ENCODE peak calls at places on chromosomes 1 and 21, in six cellular contexts. One of them, this sample, is unnamed.

GRCh38 chr21:46089285-46089684 is 8.6 kb upstream of the COL6A2 start:
- DNase-seq in ELR: no peak
- DNase-seq in lung microvascular endothelial cell: no peak
- DNase-seq in activated T-helper 1 cell treated with anti-CD3 and anti-CD28 coated beads, Interleukin-12 subunit alpha, Interleukin-12 subunit beta, Interleukin-2, Interleukin-4 antibody, amounts not matched to agents 30 ng/mL and 10 ng/mL and 1 ng/mL, durations not matched to agents 14 hours and 24 hours and 36 hours: no peak
- DNase-seq in NCI-H1092 treated with DMSO at 0.1 percent for 48 hours: no peak
- DNase-seq in esophagus squamous epithelium: no peak
- DNase-seq in this sample: no peak

GRCh38 chr1:228373004-228373680 is 33.5 kb downstream of the TRIM11 start:
- DNase-seq in ELR: no peak
- DNase-seq in lung microvascular endothelial cell: no peak
- DNase-seq in activated T-helper 1 cell treated with anti-CD3 and anti-CD28 coated beads, Interleukin-12 subunit alpha, Interleukin-12 subunit beta, Interleukin-2, Interleukin-4 antibody, amounts not matched to agents 30 ng/mL and 10 ng/mL and 1 ng/mL, durations not matched to agents 14 hours and 24 hours and 36 hours: no peak
- DNase-seq in NCI-H1092 treated with DMSO at 0.1 percent for 48 hours: no peak
- DNase-seq in esophagus squamous epithelium: no peak
- DNase-seq in this sample: no peak

GRCh38 chr1:26289158-26290059 is 9.5 kb downstream of the SH3BGRL3 start:
- DNase-seq in ELR: no peak
- DNase-seq in lung microvascular endothelial cell: no peak
- DNase-seq in activated T-helper 1 cell treated with anti-CD3 and anti-CD28 coated beads, Interleukin-12 subunit alpha, Interleukin-12 subunit beta, Interleukin-2, Interleukin-4 antibody, amounts not matched to agents 30 ng/mL and 10 ng/mL and 1 ng/mL, durations not matched to agents 14 hours and 24 hours and 36 hours: no peak
- DNase-seq in NCI-H1092 treated with DMSO at 0.1 percent for 48 hours: no peak
- DNase-seq in esophagus squamous epithelium: peak; percentile 59
- DNase-seq in this sample: peak; percentile 92

GRCh38 chr1:12294076-12294475 is 64.2 kb downstream of the VPS13D start:
- DNase-seq in ELR: peak; percentile 25
- DNase-seq in lung microvascular endothelial cell: no peak
- DNase-seq in activated T-helper 1 cell treated with anti-CD3 and anti-CD28 coated beads, Interleukin-12 subunit alpha, Interleukin-12 subunit beta, Interleukin-2, Interleukin-4 antibody, amounts not matched to agents 30 ng/mL and 10 ng/mL and 1 ng/mL, durations not matched to agents 14 hours and 24 hours and 36 hours: no peak
- DNase-seq in NCI-H1092 treated with DMSO at 0.1 percent for 48 hours: no peak
- DNase-seq in esophagus squamous epithelium: no peak
- DNase-seq in this sample: no peak

GRCh38 chr1:7771673-7772299 is 690 bp downstream of the VAMP3 start:
- DNase-seq in ELR: no peak
- DNase-seq in lung microvascular endothelial cell: peak; percentile 4
- DNase-seq in activated T-helper 1 cell treated with anti-CD3 and anti-CD28 coated beads, Interleukin-12 subunit alpha, Interleukin-12 subunit beta, Interleukin-2, Interleukin-4 antibody, amounts not matched to agents 30 ng/mL and 10 ng/mL and 1 ng/mL, durations not matched to agents 14 hours and 24 hours and 36 hours: no peak
- DNase-seq in NCI-H1092 treated with DMSO at 0.1 percent for 48 hours: no peak
- DNase-seq in esophagus squamous epithelium: no peak
- DNase-seq in this sample: no peak

GRCh38 chr1:218813247-218813646 is 360.4 kb upstream of the LYPLAL1 start:
- DNase-seq in ELR: peak; percentile 46
- DNase-seq in lung microvascular endothelial cell: no peak
- DNase-seq in activated T-helper 1 cell treated with anti-CD3 and anti-CD28 coated beads, Interleukin-12 subunit alpha, Interleukin-12 subunit beta, Interleukin-2, Interleukin-4 antibody, amounts not matched to agents 30 ng/mL and 10 ng/mL and 1 ng/mL, durations not matched to agents 14 hours and 24 hours and 36 hours: no peak
- DNase-seq in NCI-H1092 treated with DMSO at 0.1 percent for 48 hours: no peak
- DNase-seq in esophagus squamous epithelium: no peak
- DNase-seq in this sample: no peak

GRCh38 chr1:24555591-24556413 is at the start of gene NCMAP:
- DNase-seq in ELR: no peak
- DNase-seq in lung microvascular endothelial cell: no peak
- DNase-seq in activated T-helper 1 cell treated with anti-CD3 and anti-CD28 coated beads, Interleukin-12 subunit alpha, Interleukin-12 subunit beta, Interleukin-2, Interleukin-4 antibody, amounts not matched to agents 30 ng/mL and 10 ng/mL and 1 ng/mL, durations not matched to agents 14 hours and 24 hours and 36 hours: no peak
- DNase-seq in NCI-H1092 treated with DMSO at 0.1 percent for 48 hours: peak; percentile 34
- DNase-seq in esophagus squamous epithelium: no peak
- DNase-seq in this sample: no peak

GRCh38 chr1:246182149-246182851 is 324.8 kb downstream of the SMYD3 start:
- DNase-seq in ELR: no peak
- DNase-seq in lung microvascular endothelial cell: no peak
- DNase-seq in activated T-helper 1 cell treated with anti-CD3 and anti-CD28 coated beads, Interleukin-12 subunit alpha, Interleukin-12 subunit beta, Interleukin-2, Interleukin-4 antibody, amounts not matched to agents 30 ng/mL and 10 ng/mL and 1 ng/mL, durations not matched to agents 14 hours and 24 hours and 36 hours: no peak
- DNase-seq in NCI-H1092 treated with DMSO at 0.1 percent for 48 hours: no peak
- DNase-seq in esophagus squamous epithelium: no peak
- DNase-seq in this sample: no peak

GRCh38 chr1:229024528-229025119 is 246.3 kb upstream of the RAB4A start:
- DNase-seq in ELR: peak; percentile 90
- DNase-seq in lung microvascular endothelial cell: peak; percentile 68
- DNase-seq in activated T-helper 1 cell treated with anti-CD3 and anti-CD28 coated beads, Interleukin-12 subunit alpha, Interleukin-12 subunit beta, Interleukin-2, Interleukin-4 antibody, amounts not matched to agents 30 ng/mL and 10 ng/mL and 1 ng/mL, durations not matched to agents 14 hours and 24 hours and 36 hours: no peak
- DNase-seq in NCI-H1092 treated with DMSO at 0.1 percent for 48 hours: no peak
- DNase-seq in esophagus squamous epithelium: no peak
- DNase-seq in this sample: no peak

GRCh38 chr1:89310505-89310904 is 37.8 kb upstream of the GBP5 start:
- DNase-seq in ELR: no peak
- DNase-seq in lung microvascular endothelial cell: no peak
- DNase-seq in activated T-helper 1 cell treated with anti-CD3 and anti-CD28 coated beads, Interleukin-12 subunit alpha, Interleukin-12 subunit beta, Interleukin-2, Interleukin-4 antibody, amounts not matched to agents 30 ng/mL and 10 ng/mL and 1 ng/mL, durations not matched to agents 14 hours and 24 hours and 36 hours: no peak
- DNase-seq in NCI-H1092 treated with DMSO at 0.1 percent for 48 hours: no peak
- DNase-seq in esophagus squamous epithelium: no peak
- DNase-seq in this sample: peak; percentile 49

GRCh38 chr21:34358866-34359265 is 4.9 kb upstream of the KCNE2 start:
- DNase-seq in ELR: no peak
- DNase-seq in lung microvascular endothelial cell: no peak
- DNase-seq in activated T-helper 1 cell treated with anti-CD3 and anti-CD28 coated beads, Interleukin-12 subunit alpha, Interleukin-12 subunit beta, Interleukin-2, Interleukin-4 antibody, amounts not matched to agents 30 ng/mL and 10 ng/mL and 1 ng/mL, durations not matched to agents 14 hours and 24 hours and 36 hours: no peak
- DNase-seq in NCI-H1092 treated with DMSO at 0.1 percent for 48 hours: no peak
- DNase-seq in esophagus squamous epithelium: no peak
- DNase-seq in this sample: no peak

GRCh38 chr1:85320371-85321131 is 44.1 kb upstream of the BCL10 start:
- DNase-seq in ELR: peak; percentile 96
- DNase-seq in lung microvascular endothelial cell: no peak
- DNase-seq in activated T-helper 1 cell treated with anti-CD3 and anti-CD28 coated beads, Interleukin-12 subunit alpha, Interleukin-12 subunit beta, Interleukin-2, Interleukin-4 antibody, amounts not matched to agents 30 ng/mL and 10 ng/mL and 1 ng/mL, durations not matched to agents 14 hours and 24 hours and 36 hours: no peak
- DNase-seq in NCI-H1092 treated with DMSO at 0.1 percent for 48 hours: no peak
- DNase-seq in esophagus squamous epithelium: no peak
- DNase-seq in this sample: peak; percentile 9

This sample was measured in GM12865.